ENCODE peak calls at places on chromosome 14, in four cellular contexts. C, L, F and Z are unnamed samples.

GRCh38 chr14:22383515-22384166 is 205.4 kb downstream of the DAD1 start:
- DNase-seq in C (peak), L (no peak), F (no peak), Z (no peak)

GRCh38 chr14:74514471-74514932 is 20.9 kb downstream of the ISCA2 start:
- DNase-seq in C (no peak), L (peak), F (no peak), Z (peak)

GRCh38 chr14:95307402-95308041 is 12.2 kb downstream of the CLMN start:
- DNase-seq in C (no peak), L (no peak), F (no peak), Z (no peak)

GRCh38 chr14:94177806-94178205 is 3.7 kb downstream of the PPP4R4 start:
- DNase-seq in C (no peak), L (no peak), F (no peak), Z (no peak)

GRCh38 chr14:64910847-64911495 is 3.3 kb upstream of the CHURC1 start:
- DNase-seq in C (no peak), L (peak), F (no peak), Z (no peak)

GRCh38 chr14:35342160-35343010 is 50.2 kb downstream of the PSMA6 start:
- DNase-seq in C (no peak), L (no peak), F (no peak), Z (no peak)

GRCh38 chr14:63737582-63738006 is 9.7 kb upstream of the SGPP1 start:
- DNase-seq in C (peak), L (no peak), F (no peak), Z (no peak)

GRCh38 chr14:45135181-45135580 is 549 bp upstream of the FANCM start:
- DNase-seq in C (no peak), L (no peak), F (no peak), Z (no peak)

GRCh38 chr14:102774391-102775153 is 2.7 kb upstream of the TRAF3 start:
- DNase-seq in C (peak), L (peak), F (peak), Z (peak)

GRCh38 chr14:102323102-102323501 is 3.6 kb downstream of the ZNF839 start:
- DNase-seq in C (no peak), L (peak), F (no peak), Z (peak)

GRCh38 chr14:104335176-104335575 is 196.8 kb downstream of the KIF26A start:
- DNase-seq in C (no peak), L (no peak), F (no peak), Z (no peak)

GRCh38 chr14:78340250-78340649 is 170.1 kb downstream of the NRXN3 start:
- DNase-seq in C (no peak), L (no peak), F (no peak), Z (no peak)

GRCh38 chr14:78448483-78449094 is 278.4 kb downstream of the NRXN3 start:
- DNase-seq in C (peak), L (peak), F (peak), Z (peak)

GRCh38 chr14:30708157-30708556 is 86.0 kb downstream of the SCFD1 start:
- DNase-seq in C (no peak), L (peak), F (no peak), Z (no peak)

GRCh38 chr14:54789166-54789565 is 113.5 kb downstream of the GCH1 start:
- DNase-seq in C (no peak), L (no peak), F (no peak), Z (no peak)

GRCh38 chr14:74418031-74418430 is 8.0 kb downstream of the SYNDIG1L start:
- DNase-seq in C (no peak), L (no peak), F (no peak), Z (no peak)

GRCh38 chr14:68451676-68452387 is 341.0 kb downstream of the ZFP36L1 start:
- DNase-seq in C (no peak), L (no peak), F (no peak), Z (no peak)

DNA sequence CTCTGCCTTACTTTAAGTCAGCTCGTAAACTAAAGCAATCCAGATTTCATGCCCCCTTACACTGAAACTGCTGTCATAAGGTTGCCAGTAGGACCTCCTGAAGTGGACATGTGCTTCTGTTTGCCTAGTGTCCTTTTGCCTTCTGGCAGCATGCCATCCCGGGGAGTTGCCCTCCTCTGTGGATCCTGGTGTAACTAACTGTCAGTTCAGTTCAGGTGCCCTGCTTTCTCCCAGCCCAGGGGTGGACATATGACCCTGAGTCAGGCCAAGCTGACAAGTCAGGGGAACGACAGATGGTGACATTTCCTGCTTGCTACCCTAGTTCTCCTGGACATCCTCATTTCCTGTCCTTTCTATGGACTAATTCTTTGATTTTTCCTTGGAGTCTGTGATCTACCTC is 25.6 kb downstream of the AKAP6 start:
- DNase-seq in C (no peak), L (peak), F (no peak), Z (no peak)
- TF ChIP-seq MAX in C (no peak), L (no peak), F (no peak), Z (no peak)

DNA sequence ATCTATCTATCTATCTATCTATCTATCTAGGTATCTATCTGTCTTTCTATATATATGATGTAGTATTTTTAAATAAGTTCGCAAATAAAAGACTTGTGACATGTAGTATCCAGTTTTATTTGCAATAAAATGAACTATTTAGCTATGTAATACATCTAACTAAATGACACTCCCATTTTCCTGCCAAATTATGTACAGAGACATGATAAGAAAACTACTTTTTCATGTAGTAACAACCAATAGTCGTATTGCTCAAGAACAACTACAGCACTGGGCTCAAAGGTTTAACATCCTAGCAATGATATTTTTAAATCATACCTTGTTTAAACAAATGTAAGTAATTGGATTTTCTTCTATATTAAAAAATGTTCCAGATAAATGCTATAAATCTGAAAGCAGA is 55.5 kb upstream of the FLRT2 start:
- DNase-seq in C (no peak), L (no peak), F (no peak), Z (no peak)
- TF ChIP-seq ETV6 in C (no peak), L (no peak), F (no peak), Z (no peak)

GRCh38 chr14:61321385-61322010 is at the start of gene PRKCH:
- DNase-seq in C (no peak), L (peak), F (peak), Z (peak)
- TF ChIP-seq MAX in C (no peak), L (peak), F (no peak), Z (no peak)

DNA sequence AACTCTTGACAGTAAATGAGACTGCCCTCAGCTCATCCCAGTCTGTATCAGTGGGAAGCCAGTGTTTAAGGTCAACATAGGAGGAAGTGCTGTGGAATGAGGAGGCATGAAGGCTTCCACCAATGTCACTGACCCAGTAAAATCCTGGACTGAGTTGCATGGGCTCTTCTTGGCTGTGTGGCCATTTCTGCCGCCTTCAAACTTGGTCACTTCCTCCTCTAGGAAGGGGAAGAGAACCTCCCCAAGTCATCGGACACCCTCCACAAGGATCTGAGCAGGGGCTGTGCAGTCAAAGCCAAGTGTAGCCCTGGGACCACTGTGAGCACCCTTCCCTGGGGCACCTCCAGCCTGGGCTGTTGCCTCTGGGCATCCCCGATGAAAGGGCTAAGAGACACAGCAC is 11.9 kb downstream of the GPR68 start:
- DNase-seq in C (no peak), L (no peak), F (no peak), Z (no peak)
- TF ChIP-seq ETV6 in C (no peak), L (no peak), F (no peak), Z (no peak)